ENCODE peak calls at places on chromosomes 7 and 10, in four cellular contexts. One of them, this sample, is unnamed.

GRCh38 chr7:25844109-25844915 is 307.7 kb upstream of the NFE2L3 start:
- DNase-seq in neuronal stem cell: no peak
- DNase-seq in IMR-90: no peak
- DNase-seq in H9: no peak
- DNase-seq in this sample: no peak

GRCh38 chr7:16785846-16786245 is 19.0 kb downstream of the AGR2 start:
- DNase-seq in neuronal stem cell: no peak
- DNase-seq in H9: no peak
- DNase-seq in IMR-90: no peak
- DNase-seq in this sample: no peak

GRCh38 chr7:32216759-32217158 is 146.6 kb upstream of the PDE1C start:
- DNase-seq in H9: no peak
- DNase-seq in neuronal stem cell: no peak
- DNase-seq in IMR-90: no peak
- DNase-seq in this sample: no peak

GRCh38 chr10:60350400-60350799 is 39.3 kb downstream of the ANK3 start:
- DNase-seq in neuronal stem cell: no peak
- DNase-seq in H9: no peak
- DNase-seq in IMR-90: peak; percentile 49
- DNase-seq in this sample: no peak

GRCh38 chr10:31359979-31360378 is 41.0 kb downstream of the ZEB1 start:
- DNase-seq in H9: no peak
- DNase-seq in IMR-90: no peak
- DNase-seq in neuronal stem cell: no peak
- DNase-seq in this sample: no peak

GRCh38 chr7:47819054-47819920 is 129.0 kb downstream of the PKD1L1 start:
- DNase-seq in neuronal stem cell: peak; percentile 54
- DNase-seq in H9: no peak
- DNase-seq in IMR-90: peak; percentile 82
- DNase-seq in this sample: peak; percentile 60

GRCh38 chr10:63423489-63423888 is 42.3 kb downstream of the JMJD1C start:
- DNase-seq in IMR-90: peak; percentile 18
- DNase-seq in H9: no peak
- DNase-seq in neuronal stem cell: no peak
- DNase-seq in this sample: no peak

GRCh38 chr10:130974171-130974570 is 337.4 kb downstream of the TCERG1L start:
- DNase-seq in IMR-90: no peak
- DNase-seq in neuronal stem cell: no peak
- DNase-seq in H9: no peak
- DNase-seq in this sample: no peak

GRCh38 chr10:133100706-133101463 is 13.2 kb downstream of the ADGRA1 start:
- DNase-seq in neuronal stem cell: peak; percentile 89
- DNase-seq in IMR-90: no peak
- DNase-seq in H9: peak; percentile 99
- DNase-seq in this sample: no peak

GRCh38 chr10:100148353-100149211 is 37.2 kb downstream of the ERLIN1 start:
- DNase-seq in neuronal stem cell: no peak
- DNase-seq in IMR-90: peak; percentile 58
- DNase-seq in H9: no peak
- DNase-seq in this sample: peak; percentile 67

GRCh38 chr10:14648042-14648765 is 126.5 kb downstream of the FAM107B start:
- DNase-seq in H9: peak; percentile 41
- DNase-seq in neuronal stem cell: peak; percentile 82
- DNase-seq in IMR-90: peak; percentile 65
- DNase-seq in this sample: peak; percentile 85

GRCh38 chr7:37142943-37143342 is 305.7 kb downstream of the ELMO1 start:
- DNase-seq in neuronal stem cell: no peak
- DNase-seq in IMR-90: no peak
- DNase-seq in H9: no peak
- DNase-seq in this sample: no peak

GRCh38 chr10:84298077-84298476 is 30.3 kb upstream of the CCSER2 start:
- DNase-seq in neuronal stem cell: no peak
- DNase-seq in IMR-90: no peak
- DNase-seq in H9: no peak
- DNase-seq in this sample: no peak

GRCh38 chr10:4596951-4597350 is 229.1 kb upstream of the AKR1E2 start:
- DNase-seq in H9: no peak
- DNase-seq in IMR-90: peak; percentile 49
- DNase-seq in neuronal stem cell: no peak
- DNase-seq in this sample: no peak

GRCh38 chr10:1665681-1666080 is 71.6 kb downstream of the ADARB2 start:
- DNase-seq in H9: no peak
- DNase-seq in neuronal stem cell: no peak
- DNase-seq in IMR-90: no peak
- DNase-seq in this sample: no peak

GRCh38 chr7:29314148-29314547 is 119.6 kb downstream of the CHN2 start:
- DNase-seq in H9: no peak
- DNase-seq in neuronal stem cell: no peak
- DNase-seq in IMR-90: no peak
- DNase-seq in this sample: no peak

GRCh38 chr7:157272351-157273207 is 64.2 kb upstream of the DNAJB6 start:
- DNase-seq in H9: no peak
- DNase-seq in neuronal stem cell: no peak
- DNase-seq in IMR-90: no peak
- DNase-seq in this sample: peak; percentile 76
- H4K8ac ChIP-seq in H9: no peak overlapping the region
- H4K8ac ChIP-seq in neuronal stem cell: no peak overlapping the region
- H4K8ac ChIP-seq in IMR-90: peak overlapping the region; percentile 93
- H4K8ac ChIP-seq in this sample: no peak overlapping the region

DNA sequence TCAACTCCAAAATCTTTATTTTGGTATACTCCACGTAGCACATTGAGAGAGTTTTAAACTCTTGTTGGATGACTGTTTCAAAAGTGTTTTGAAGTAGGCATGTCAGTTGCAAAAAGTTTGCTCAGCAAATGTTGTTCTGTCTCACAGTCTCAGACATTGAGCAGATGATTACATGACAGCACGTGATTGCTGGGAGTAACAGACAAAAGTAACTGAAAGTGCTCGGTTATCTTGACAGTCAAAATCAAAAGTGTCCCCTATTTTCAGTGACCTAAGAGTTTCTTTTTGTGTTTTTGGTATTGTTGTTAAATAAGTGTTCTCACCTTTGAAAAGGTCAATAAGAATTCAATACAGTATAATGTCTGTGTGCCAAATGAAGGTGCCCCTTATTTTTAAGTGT is 84.3 kb downstream of the CFTR start:
- DNase-seq in neuronal stem cell: no peak
- DNase-seq in IMR-90: no peak
- DNase-seq in H9: no peak
- DNase-seq in this sample: peak; percentile 60
- H3K4me1 ChIP-seq in neuronal stem cell: no peaks in the 10 kb centered on the region
- H3K4me1 ChIP-seq in IMR-90: no peaks in the 10 kb centered on the region
- H3K4me1 ChIP-seq in H9: no peaks in the 10 kb centered on the region
- H3K4me1 ChIP-seq in this sample: no peaks in the 10 kb centered on the region

GRCh38 chr7:157844611-157845010 is 507.8 kb downstream of the DNAJB6 start:
- DNase-seq in H9: no peak
- DNase-seq in neuronal stem cell: no peak
- DNase-seq in IMR-90: no peak
- DNase-seq in this sample: no peak

GRCh38 chr7:157845203-157845810 is 508.5 kb downstream of the DNAJB6 start:
- DNase-seq in H9: no peak
- DNase-seq in IMR-90: no peak
- DNase-seq in neuronal stem cell: no peak
- DNase-seq in this sample: no peak

GRCh38 chr7:157841757-157842390 is 505.1 kb downstream of the DNAJB6 start:
- DNase-seq in neuronal stem cell: peak; percentile 27
- DNase-seq in IMR-90: no peak
- DNase-seq in H9: no peak
- DNase-seq in this sample: no peak

GRCh38 chr7:157844141-157844540 is 507.3 kb downstream of the DNAJB6 start:
- DNase-seq in neuronal stem cell: no peak
- DNase-seq in H9: no peak
- DNase-seq in IMR-90: no peak
- DNase-seq in this sample: no peak

DNA sequence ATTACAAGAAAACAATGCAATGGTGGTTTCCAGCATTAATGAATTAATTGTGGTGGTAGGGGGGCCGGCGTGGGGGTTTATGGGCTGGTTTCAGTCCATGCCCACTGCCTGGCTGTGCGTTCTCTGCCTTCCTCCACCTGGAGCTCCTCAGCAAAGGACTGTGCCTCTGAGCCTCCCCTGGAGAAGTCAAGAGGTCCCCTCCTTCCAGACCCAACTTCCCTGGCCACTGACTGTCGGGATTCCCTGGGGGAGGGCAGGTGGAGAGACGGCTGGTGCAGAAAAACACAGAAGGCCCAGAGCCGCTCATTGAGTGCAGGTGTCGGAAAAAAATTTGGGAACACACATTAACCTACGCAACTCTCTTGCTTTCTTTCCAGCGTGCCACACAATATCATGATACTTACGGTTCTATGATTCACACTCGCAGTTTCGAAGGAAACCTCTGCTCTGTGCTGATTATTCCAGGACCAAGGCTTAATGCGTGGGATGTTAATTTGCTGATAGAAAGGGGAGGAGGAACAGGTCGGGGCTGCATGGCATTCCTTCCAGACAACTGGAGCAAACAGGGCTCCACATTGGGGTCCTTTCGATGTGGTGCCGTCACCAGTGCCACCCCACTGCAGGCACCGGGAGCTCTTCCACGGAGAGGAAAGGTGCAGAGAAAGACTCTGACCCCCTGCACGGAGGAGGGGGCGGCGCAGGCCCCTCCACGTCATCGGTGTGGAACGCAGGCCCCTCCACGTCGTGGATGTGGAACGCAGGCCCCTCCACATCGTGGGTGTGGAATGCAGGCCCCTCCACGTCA is 506.7 kb downstream of the DNAJB6 start:
- DNase-seq in H9: no peak
- DNase-seq in neuronal stem cell: no peak
- DNase-seq in IMR-90: no peak
- DNase-seq in this sample: no peak
- H4K8ac ChIP-seq in H9: no peak overlapping the region
- H4K8ac ChIP-seq in neuronal stem cell: no peak overlapping the region
- H4K8ac ChIP-seq in IMR-90: no peak overlapping the region
- H4K8ac ChIP-seq in this sample: no peak overlapping the region

GRCh38 chr7:129783097-129783919 is 169.5 kb downstream of the UBE2H start:
- DNase-seq in H9: peak; percentile 55
- DNase-seq in neuronal stem cell: peak; percentile 21
- DNase-seq in IMR-90: no peak
- DNase-seq in this sample: no peak

GRCh38 chr7:129785457-129786178 is 167.1 kb downstream of the UBE2H start:
- DNase-seq in neuronal stem cell: peak; percentile 31
- DNase-seq in H9: no peak
- DNase-seq in IMR-90: no peak
- DNase-seq in this sample: no peak

GRCh38 chr7:129784437-129784782 is 168.3 kb downstream of the UBE2H start:
- DNase-seq in IMR-90: no peak
- DNase-seq in H9: no peak
- DNase-seq in neuronal stem cell: no peak
- DNase-seq in this sample: no peak

GRCh38 chr7:129786179-129786514 is 166.6 kb downstream of the UBE2H start:
- DNase-seq in H9: no peak
- DNase-seq in neuronal stem cell: no peak
- DNase-seq in IMR-90: no peak
- DNase-seq in this sample: no peak

DNA sequence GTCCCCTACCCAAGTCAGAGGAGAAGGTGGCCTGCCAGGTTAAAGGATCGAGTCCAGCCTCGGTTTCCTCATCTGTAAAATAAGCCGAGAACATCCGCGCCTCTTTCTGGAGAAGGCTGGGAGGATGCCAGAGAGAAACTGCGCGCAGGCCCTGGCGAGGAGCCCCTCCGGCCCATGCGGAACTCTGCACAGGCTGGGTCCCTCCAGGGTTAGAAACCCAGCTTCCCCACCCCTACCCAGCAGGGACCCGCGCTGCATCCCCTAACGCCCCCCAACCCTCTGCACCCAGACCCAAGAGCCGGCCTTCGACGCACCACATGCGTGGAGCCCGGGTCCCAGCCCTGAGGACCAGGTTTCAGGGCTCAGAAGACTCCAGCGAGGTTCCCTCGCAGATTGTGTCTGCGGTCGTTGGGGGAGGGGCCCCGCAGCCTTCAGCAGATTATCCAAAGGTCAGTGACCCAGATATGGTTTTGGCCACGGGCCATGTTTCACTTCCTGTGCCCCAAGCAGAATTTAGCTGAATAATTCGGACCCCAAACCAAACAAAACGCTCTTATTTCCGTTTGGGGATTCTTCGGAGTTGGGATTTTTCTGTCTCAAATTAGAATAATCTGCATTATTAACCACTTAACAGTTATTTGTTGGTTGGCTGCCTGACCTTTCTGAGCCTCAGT is 167.8 kb downstream of the UBE2H start:
- DNase-seq in IMR-90: no peak
- DNase-seq in neuronal stem cell: peak; percentile 14
- DNase-seq in H9: peak; percentile 52
- DNase-seq in this sample: no peak
- H3K4me1 ChIP-seq in IMR-90: peaks cover 4% of the 10 kb centered on the region
- H3K4me1 ChIP-seq in neuronal stem cell: peaks cover 16% of the 10 kb centered on the region
- H3K4me1 ChIP-seq in H9: peaks cover 8% of the 10 kb centered on the region
- H3K4me1 ChIP-seq in this sample: peaks cover 14% of the 10 kb centered on the region

GRCh38 chr7:96415293-96415940 is 93.5 kb upstream of the SLC25A13 start:
- DNase-seq in neuronal stem cell: no peak
- DNase-seq in IMR-90: no peak
- DNase-seq in H9: peak; percentile 36
- DNase-seq in this sample: no peak

GRCh38 chr7:96414931-96415292 is 93.0 kb upstream of the SLC25A13 start:
- DNase-seq in H9: peak; percentile 49
- DNase-seq in neuronal stem cell: peak; percentile 57
- DNase-seq in IMR-90: peak; percentile 30
- DNase-seq in this sample: peak; percentile 56

GRCh38 chr7:96416599-96416998 is 94.7 kb upstream of the SLC25A13 start:
- DNase-seq in IMR-90: no peak
- DNase-seq in H9: no peak
- DNase-seq in neuronal stem cell: no peak
- DNase-seq in this sample: no peak

GRCh38 chr7:96417784-96418183 is 95.9 kb upstream of the SLC25A13 start:
- DNase-seq in neuronal stem cell: no peak
- DNase-seq in H9: no peak
- DNase-seq in IMR-90: no peak
- DNase-seq in this sample: no peak

GRCh38 chr7:96418600-96418999 is 96.7 kb upstream of the SLC25A13 start:
- DNase-seq in IMR-90: no peak
- DNase-seq in neuronal stem cell: no peak
- DNase-seq in H9: no peak
- DNase-seq in this sample: no peak
- H4K8ac ChIP-seq in IMR-90: no peak overlapping the region
- H4K8ac ChIP-seq in neuronal stem cell: no peak overlapping the region
- H4K8ac ChIP-seq in H9: no peak overlapping the region
- H4K8ac ChIP-seq in this sample: no peak overlapping the region

GRCh38 chr7:99840136-99840869 is 12.5 kb downstream of the CYP3A43 start:
- DNase-seq in IMR-90: no peak
- DNase-seq in neuronal stem cell: no peak
- DNase-seq in H9: no peak
- DNase-seq in this sample: peak; percentile 37

GRCh38 chr7:99835189-99835588 is 7.4 kb downstream of the CYP3A43 start:
- DNase-seq in H9: no peak
- DNase-seq in neuronal stem cell: no peak
- DNase-seq in IMR-90: no peak
- DNase-seq in this sample: no peak

GRCh38 chr7:99834382-99834781 is 6.6 kb downstream of the CYP3A43 start:
- DNase-seq in IMR-90: no peak
- DNase-seq in H9: no peak
- DNase-seq in neuronal stem cell: no peak
- DNase-seq in this sample: peak; percentile 20

GRCh38 chr7:99839560-99840011 is 11.8 kb downstream of the CYP3A43 start:
- DNase-seq in H9: peak; percentile 33
- DNase-seq in IMR-90: no peak
- DNase-seq in neuronal stem cell: no peak
- DNase-seq in this sample: no peak

GRCh38 chr7:99837649-99838361 is 10.0 kb downstream of the CYP3A43 start:
- DNase-seq in neuronal stem cell: no peak
- DNase-seq in IMR-90: no peak
- DNase-seq in H9: no peak
- DNase-seq in this sample: peak; percentile 7
- H3K4me1 ChIP-seq in neuronal stem cell: no peaks in the 10 kb centered on the region
- H3K4me1 ChIP-seq in IMR-90: no peaks in the 10 kb centered on the region
- H3K4me1 ChIP-seq in H9: peaks cover 14% of the 10 kb centered on the region
- H3K4me1 ChIP-seq in this sample: no peaks in the 10 kb centered on the region